ENCODE peak calls at places on chromosomes 11 and 22, in ten cellular contexts. S, J, R, X, Z, F, L, D, Y and U are unnamed samples.

GRCh38 chr11:35324981-35325380 is 94.4 kb downstream of the SLC1A2 start:
- DNase-seq in S (no peak), J (no peak), R (no peak), X (no peak), Z (no peak), F (no peak), L (no peak), D (no peak), Y (no peak), U (no peak)

GRCh38 chr22:38260760-38261477 is 11.9 kb downstream of the TMEM184B start:
- DNase-seq in S (no peak), J (no peak), R (no peak), X (no peak), Z (no peak), F (no peak), L (no peak), D (no peak), Y (no peak), U (no peak)

GRCh38 chr11:55949330-55949729 is 13.1 kb upstream of the OR5I1 start:
- DNase-seq in S (no peak), J (no peak), R (no peak), X (no peak), Z (no peak), F (no peak), L (no peak), D (no peak), Y (no peak), U (no peak)

GRCh38 chr11:13970986-13971385 is 8.5 kb downstream of the SPON1 start:
- DNase-seq in S (no peak), J (no peak), R (peak; percentile 56), X (peak; percentile 11), Z (no peak), F (peak; percentile 39), L (no peak), D (no peak), Y (peak; percentile 59), U (no peak)

GRCh38 chr11:7046474-7046873 is 26.2 kb downstream of the NLRP14 start:
- DNase-seq in S (no peak), J (no peak), R (no peak), X (no peak), Z (no peak), F (peak; percentile 1), L (no peak), D (no peak), Y (no peak), U (no peak)

GRCh38 chr22:17712441-17712840 is 61.8 kb downstream of the BID start:
- DNase-seq in S (no peak), J (no peak), R (no peak), X (no peak), Z (no peak), F (no peak), L (no peak), D (no peak), Y (peak; percentile 45), U (no peak)

GRCh38 chr11:72543849-72544535 is 109.7 kb upstream of the CLPB start:
- DNase-seq in S (no peak), J (no peak), R (no peak), X (no peak), Z (no peak), F (no peak), L (no peak), D (no peak), Y (no peak), U (no peak)

GRCh38 chr11:76830639-76831312 is 29.9 kb upstream of the ACER3 start:
- DNase-seq in S (no peak), J (no peak), R (no peak), X (no peak), Z (peak; percentile 56), F (no peak), L (no peak), D (no peak), Y (peak; percentile 28), U (no peak)

GRCh38 chr11:980438-981365 is 55.0 kb downstream of the AP2A2 start:
- DNase-seq in S (no peak), J (no peak), R (no peak), X (no peak), Z (no peak), F (no peak), L (no peak), D (no peak), Y (no peak), U (no peak)

GRCh38 chr22:17470880-17471500 is 92.3 kb upstream of the SLC25A18 start:
- DNase-seq in S (no peak), J (no peak), R (no peak), X (no peak), Z (no peak), F (no peak), L (no peak), D (no peak), Y (no peak), U (no peak)

GRCh38 chr11:48106166-48106565 is 110.4 kb upstream of the OR4B1 start:
- DNase-seq in S (no peak), J (no peak), R (no peak), X (no peak), Z (no peak), F (no peak), L (no peak), D (no peak), Y (no peak), U (no peak)

GRCh38 chr22:30832407-30832987 is 136.1 kb downstream of the MORC2 start:
- DNase-seq in S (peak; percentile 3), J (no peak), R (no peak), X (no peak), Z (no peak), F (no peak), L (no peak), D (no peak), Y (peak; percentile 33), U (no peak)

GRCh38 chr11:70539360-70540095 is 141.2 kb downstream of the CTTN start:
- DNase-seq in S (no peak), J (no peak), R (no peak), X (no peak), Z (no peak), F (no peak), L (no peak), D (no peak), Y (no peak), U (no peak)

GRCh38 chr11:96342971-96343711 is at the start of gene MAML2:
- DNase-seq in S (peak; percentile 96), J (peak; percentile 93), R (peak; percentile 42), X (peak; percentile 91), Z (peak; percentile 80), F (no peak), L (no peak), D (peak; percentile 82), Y (peak; percentile 87), U (peak; percentile 83)

GRCh38 chr11:65662802-65663633 is at the start of gene RELA:
- DNase-seq in S (peak; percentile 96), J (peak; percentile 97), R (peak; percentile 85), X (peak; percentile 89), Z (no peak), F (peak; percentile 81), L (peak; percentile 20), D (peak; percentile 83), Y (peak; percentile 79), U (peak; percentile 87)

GRCh38 chr11:115420524-115420923 is 83.7 kb downstream of the CADM1 start:
- DNase-seq in S (no peak), J (no peak), R (peak; percentile 26), X (no peak), Z (no peak), F (no peak), L (no peak), D (no peak), Y (no peak), U (no peak)

GRCh38 chr11:69253028-69253427 is 40.9 kb upstream of the MYEOV start:
- DNase-seq in S (no peak), J (no peak), R (no peak), X (no peak), Z (peak; percentile 8), F (peak; percentile 53), L (no peak), D (no peak), Y (peak; percentile 77), U (no peak)

GRCh38 chr11:128462189-128462588 is 125.2 kb downstream of the ETS1 start:
- DNase-seq in S (no peak), J (no peak), R (no peak), X (no peak), Z (no peak), F (no peak), L (no peak), D (no peak), Y (no peak), U (no peak)

GRCh38 chr11:102666331-102666957 is 39.1 kb downstream of the MMP27 start:
- DNase-seq in S (peak; percentile 62), J (no peak), R (peak; percentile 8), X (peak; percentile 59), Z (peak; percentile 11), F (peak; percentile 5), L (no peak), D (no peak), Y (peak; percentile 13), U (no peak)

GRCh38 chr22:28448625-28449024 is 231.0 kb downstream of the TTC28 start:
- DNase-seq in S (no peak), J (no peak), R (no peak), X (no peak), Z (no peak), F (no peak), L (no peak), D (no peak), Y (no peak), U (no peak)

GRCh38 chr11:44258190-44258489 is 51.8 kb downstream of the ALX4 start:
- DNase-seq in S (no peak), J (no peak), R (no peak), X (no peak), Z (no peak), F (no peak), L (no peak), D (no peak), Y (no peak), U (no peak)

GRCh38 chr11:74444173-74444832 is 23.0 kb downstream of the KCNE3 start:
- DNase-seq in S (no peak), J (no peak), R (peak; percentile 87), X (no peak), Z (no peak), F (no peak), L (no peak), D (no peak), Y (no peak), U (no peak)

GRCh38 chr11:58596621-58597020 is 17.8 kb downstream of the ZFP91 start:
- DNase-seq in S (no peak), J (no peak), R (no peak), X (no peak), Z (no peak), F (no peak), L (no peak), D (no peak), Y (no peak), U (no peak)

GRCh38 chr11:79263001-79263400 is 177.8 kb downstream of the TENM4 start:
- DNase-seq in S (no peak), J (no peak), R (no peak), X (no peak), Z (no peak), F (no peak), L (no peak), D (no peak), Y (no peak), U (no peak)

GRCh38 chr11:130798280-130798679 is 118.0 kb downstream of the SNX19 start:
- DNase-seq in S (no peak), J (no peak), R (no peak), X (peak; percentile 37), Z (peak; percentile 90), F (peak; percentile 34), L (no peak), D (no peak), Y (peak; percentile 88), U (no peak)

GRCh38 chr11:8587915-8588314 is 6.1 kb downstream of the STK33 start:
- DNase-seq in S (no peak), J (no peak), R (no peak), X (no peak), Z (no peak), F (no peak), L (no peak), D (no peak), Y (no peak), U (no peak)

GRCh38 chr11:94768602-94769511 is 701 bp downstream of the AMOTL1 start:
- DNase-seq in S (no peak), J (peak; percentile 53), R (no peak), X (peak; percentile 25), Z (no peak), F (no peak), L (no peak), D (no peak), Y (no peak), U (no peak)

GRCh38 chr11:123100378-123101085 is 38.6 kb upstream of the HSPA8 start:
- DNase-seq in S (no peak), J (peak; percentile 54), R (peak; percentile 74), X (no peak), Z (no peak), F (no peak), L (no peak), D (no peak), Y (no peak), U (no peak)